ENCODE peak calls at places on chromosomes 4 and X, in six cellular contexts. I, V, O, L, B and K are unnamed samples.

GRCh38 chr4:70778888-70779422 is 57.2 kb downstream of the RUFY3 start:
- DNase-seq in V (peak), I (peak), L (peak), B (no peak), O (no peak), K (no peak)

GRCh38 chrX:82757614-82758013 is 750.5 kb upstream of the POU3F4 start:
- DNase-seq in O (no peak), B (no peak), I (no peak), V (no peak), L (peak), K (no peak)

GRCh38 chr4:37188100-37188499 is 56.4 kb upstream of the NWD2 start:
- DNase-seq in L (no peak), I (no peak), O (no peak), B (no peak), V (no peak), K (no peak)

GRCh38 chr4:156261230-156261629 is 307.6 kb upstream of the CTSO start:
- DNase-seq in O (no peak), V (no peak), L (no peak), I (no peak), B (no peak), K (no peak)

GRCh38 chrX:110284159-110284558 is 33.7 kb downstream of the AMMECR1 start:
- DNase-seq in O (no peak), V (peak), L (peak), B (no peak), I (peak), K (no peak)

GRCh38 chr4:56551516-56551915 is 45.9 kb downstream of the ARL9 start:
- DNase-seq in B (no peak), L (no peak), I (no peak), O (no peak), V (no peak), K (no peak)

GRCh38 chr4:41696131-41696530 is 52.4 kb downstream of the PHOX2B start:
- DNase-seq in V (no peak), L (peak), B (no peak), I (no peak), O (no peak), K (no peak)

GRCh38 chr4:119113033-119113655 is 22.5 kb upstream of the MYOZ2 start:
- DNase-seq in O (no peak), B (no peak), V (peak), L (peak), I (peak), K (no peak)

GRCh38 chr4:3302164-3302785 is 9.5 kb downstream of the RGS12 start:
- DNase-seq in I (no peak), O (no peak), B (peak), L (no peak), V (no peak), K (no peak)

GRCh38 chr4:101187837-101188236 is 159.5 kb downstream of the PPP3CA start:
- DNase-seq in V (no peak), I (no peak), B (no peak), L (peak), O (no peak), K (no peak)

GRCh38 chrX:87896057-87896456 is 378.5 kb downstream of the KLHL4 start:
- DNase-seq in L (no peak), O (no peak), B (no peak), V (no peak), I (no peak), K (no peak)

GRCh38 chr4:80989921-80990544 is 40.5 kb upstream of the BMP3 start:
- DNase-seq in B (no peak), L (peak), O (no peak), I (peak), V (peak), K (peak)

GRCh38 chrX:47460561-47460960 is 22.5 kb downstream of the ZNF41 start:
- DNase-seq in L (no peak), B (no peak), V (no peak), O (no peak), I (no peak), K (no peak)

GRCh38 chr4:101701551-101701950 is 89.0 kb upstream of the BANK1 start:
- DNase-seq in L (no peak), I (no peak), B (no peak), V (no peak), O (no peak), K (no peak)

GRCh38 chrX:77167993-77168392 is 279.2 kb upstream of the FGF16 start:
- DNase-seq in V (no peak), I (no peak), O (no peak), B (no peak), L (no peak), K (no peak)

GRCh38 chr4:36187723-36188333 is 56.5 kb downstream of the ARAP2 start:
- DNase-seq in V (no peak), O (peak), L (peak), I (no peak), B (no peak), K (peak)

GRCh38 chr4:15729910-15730533 is 27.2 kb downstream of the BST1 start:
- DNase-seq in V (no peak), O (no peak), B (peak), I (peak), L (peak), K (no peak)

GRCh38 chr4:56246230-56246610 is 141.1 kb downstream of the AASDH start:
- DNase-seq in L (no peak), O (no peak), B (no peak), I (no peak), V (no peak), K (no peak)

GRCh38 chr4:183960021-183960420 is 54.9 kb downstream of the STOX2 start:
- DNase-seq in V (peak), B (no peak), O (peak), L (peak), I (no peak), K (peak)

GRCh38 chr4:106875340-106875739 is 160.8 kb downstream of the DKK2 start:
- DNase-seq in O (no peak), I (no peak), B (no peak), V (no peak), L (no peak), K (no peak)

GRCh38 chr4:91064157-91064853 is 937.1 kb downstream of the CCSER1 start:
- DNase-seq in L (no peak), V (no peak), O (peak), I (no peak), B (no peak), K (peak)

GRCh38 chr4:13980317-13980716 is 352.8 kb upstream of the BOD1L1 start:
- DNase-seq in V (peak), B (no peak), O (no peak), I (peak), L (peak), K (no peak)

GRCh38 chr4:154189346-154189745 is 302.3 kb downstream of the DCHS2 start:
- DNase-seq in L (peak), I (no peak), V (no peak), B (no peak), O (no peak), K (no peak)

GRCh38 chrX:150355898-150356297 is 7.2 kb upstream of the MAMLD1 start:
- DNase-seq in V (no peak), I (no peak), B (no peak), O (no peak), L (no peak), K (no peak)

GRCh38 chr4:173642509-173642908 is 112.5 kb upstream of the HAND2 start:
- DNase-seq in I (no peak), O (no peak), B (no peak), L (no peak), V (no peak), K (no peak)

GRCh38 chrX:70436380-70436779 is 8.3 kb upstream of the DLG3 start:
- DNase-seq in V (no peak), O (no peak), I (no peak), B (no peak), L (peak), K (peak)

GRCh38 chr4:186700746-186701145 is 22.9 kb downstream of the FAT1 start:
- DNase-seq in I (no peak), O (no peak), B (no peak), V (no peak), L (peak), K (no peak)

GRCh38 chr4:56468097-56468422 is 643 bp downstream of the SRP72 start:
- DNase-seq in I (no peak), B (peak), O (no peak), L (peak), V (no peak), K (no peak)

GRCh38 chr4:8704632-8705031 is 112.1 kb downstream of the CPZ start:
- DNase-seq in L (no peak), V (no peak), I (no peak), B (no peak), O (no peak), K (no peak)

GRCh38 chr4:139599594-139600374 is 43.8 kb upstream of the SETD7 start:
- DNase-seq in V (no peak), B (no peak), L (peak), O (no peak), I (peak), K (no peak)